ENCODE peak calls at places on chromosomes 1 and 21, in eight cellular contexts. T is SW480, U is GM12892, C is RCC 7860, F is SJSA1, E is left ventricle myocardium inferior, D is hypothalamus, R is HEK293T. Z is an unnamed sample.

GRCh38 chr1:209769956-209770355 is 14.1 kb downstream of the TRAF3IP3 start:
- DNase-seq in C (no peak), F (no peak), E (no peak), U (no peak), R (no peak), T (no peak), D (no peak), Z (no peak)

GRCh38 chr21:36888466-36888865 is 78.0 kb downstream of the HLCS start:
- DNase-seq in D (no peak), R (no peak), T (no peak), E (no peak), U (no peak), F (no peak), C (no peak), Z (no peak)

GRCh38 chr21:28063241-28063640 is 929.4 kb downstream of the LTN1 start:
- DNase-seq in U (no peak), F (no peak), E (no peak), T (no peak), D (no peak), R (no peak), C (no peak), Z (no peak)

GRCh38 chr1:204826970-204827369 is 43.7 kb upstream of the NFASC start:
- DNase-seq in D (peak), C (no peak), F (no peak), E (no peak), R (peak), U (peak), T (no peak), Z (no peak)

GRCh38 chr1:243595527-243596206 is 254.4 kb downstream of the AKT3 start:
- DNase-seq in F (no peak), U (no peak), D (no peak), T (no peak), E (no peak), R (no peak), C (peak), Z (no peak)

GRCh38 chr21:26555554-26555953 is 17.5 kb downstream of the CYYR1 start:
- DNase-seq in C (no peak), R (no peak), D (no peak), U (no peak), T (no peak), E (no peak), F (no peak), Z (no peak)

GRCh38 chr1:17798799-17799382 is 43.8 kb downstream of the ACTL8 start:
- DNase-seq in C (no peak), D (no peak), U (no peak), F (no peak), T (no peak), E (no peak), R (no peak), Z (no peak)

GRCh38 chr1:41650176-41650519 is 165.7 kb upstream of the EDN2 start:
- DNase-seq in E (no peak), C (no peak), R (no peak), D (peak), T (peak), F (peak), U (no peak), Z (no peak)

GRCh38 chr1:76122260-76122659 is 47.7 kb downstream of the ST6GALNAC3 start:
- DNase-seq in D (no peak), F (no peak), R (no peak), T (no peak), E (no peak), U (no peak), C (no peak), Z (no peak)

GRCh38 chr1:201500670-201501120 is 6.2 kb downstream of the CSRP1 start:
- DNase-seq in U (no peak), T (no peak), F (no peak), C (no peak), E (no peak), D (peak), R (no peak), Z (no peak)

GRCh38 chr1:155322571-155322952 is 1.9 kb downstream of the RUSC1 start:
- DNase-seq in F (peak), C (no peak), U (no peak), E (no peak), D (peak), R (peak), T (no peak), Z (no peak)

GRCh38 chr21:40074198-40074597 is 207.0 kb downstream of the PCP4 start:
- DNase-seq in U (no peak), T (no peak), D (no peak), F (no peak), C (no peak), E (no peak), R (no peak), Z (no peak)

GRCh38 chr1:110215621-110216020 is 5.5 kb downstream of the KCNC4 start:
- DNase-seq in F (no peak), C (no peak), E (no peak), U (no peak), R (no peak), T (no peak), D (no peak), Z (no peak)